ENCODE peak calls at places on chromosome 2, in four cellular contexts. S is myocyte; W is NT2/D1; N is activated effector memory CD4-positive, alpha-beta T cell treated with Interleukin-2 at 50 U/mL for 16 hours. O is an unnamed sample.

GRCh38 chr2:240626531-240627300 is 1.4 kb downstream of the GPR35 start:
- DNase-seq in S (no peak), W (no peak), N (no peak), O (no peak)

GRCh38 chr2:132859550-132859949 is 189.5 kb upstream of the LYPD1 start:
- DNase-seq in S (no peak), W (no peak), N (no peak), O (no peak)

GRCh38 chr2:84991404-84992151 is 20.6 kb downstream of the KCMF1 start:
- DNase-seq in S (no peak), W (no peak), N (no peak), O (no peak)

GRCh38 chr2:151228847-151229497 is 32.7 kb downstream of the RBM43 start:
- DNase-seq in S (no peak), W (no peak), N (no peak), O (no peak)

GRCh38 chr2:104900608-104901007 is 46.7 kb downstream of the POU3F3 start:
- DNase-seq in S (no peak), W (no peak), N (no peak), O (no peak)

GRCh38 chr2:42874838-42875801 is 82.7 kb upstream of the HAAO start:
- DNase-seq in S (no peak), W (no peak), N (no peak), O (no peak)

GRCh38 chr2:239881031-239881471 is 144.1 kb downstream of the NDUFA10 start:
- DNase-seq in S (no peak), W (no peak), N (no peak), O (no peak)

GRCh38 chr2:149160701-149161217 is 122.3 kb downstream of the LYPD6B start:
- DNase-seq in S (peak), W (no peak), N (peak), O (peak)

GRCh38 chr2:149787206-149787605 is 199.6 kb upstream of the MMADHC start:
- DNase-seq in S (peak), W (no peak), N (no peak), O (no peak)

GRCh38 chr2:165499131-165499530 is 29.6 kb downstream of the CSRNP3 start:
- DNase-seq in S (no peak), W (no peak), N (no peak), O (no peak)

GRCh38 chr2:74497777-74498499 is 1.5 kb downstream of the LBX2 start:
- DNase-seq in S (peak), W (no peak), N (no peak), O (no peak)

GRCh38 chr2:238963164-238963969 is 115.5 kb downstream of the TWIST2 start:
- DNase-seq in S (no peak), W (peak), N (no peak), O (no peak)

GRCh38 chr2:46342566-46343315 is 45.5 kb downstream of the EPAS1 start:
- DNase-seq in S (no peak), W (no peak), N (no peak), O (no peak)

GRCh38 chr2:161045726-161046125 is 114.5 kb upstream of the TANK start:
- DNase-seq in S (no peak), W (no peak), N (no peak), O (no peak)

GRCh38 chr2:165238295-165238694 is 919 bp upstream of the SCN2A start:
- DNase-seq in S (peak), W (no peak), N (no peak), O (peak)

GRCh38 chr2:105490956-105491355 is 92.1 kb upstream of the FHL2 start:
- DNase-seq in S (no peak), W (no peak), N (no peak), O (no peak)

GRCh38 chr2:184692137-184692734 is 93.9 kb downstream of the ZNF804A start:
- DNase-seq in S (no peak), W (no peak), N (no peak), O (peak)

GRCh38 chr2:23606968-23607367 is 222.0 kb downstream of the KLHL29 start:
- DNase-seq in S (peak), W (no peak), N (no peak), O (no peak)

GRCh38 chr2:129901754-129902415 is 77.6 kb upstream of the RAB6C start:
- DNase-seq in S (no peak), W (no peak), N (no peak), O (no peak)

GRCh38 chr2:88669371-88670214 is 21.9 kb upstream of the RPIA start:
- DNase-seq in S (peak), W (no peak), N (no peak), O (peak)

GRCh38 chr2:34806396-34806795 is 1207.3 kb upstream of the FAM98A start:
- DNase-seq in S (no peak), W (no peak), N (no peak), O (no peak)

GRCh38 chr2:7015007-7015950 is 98.1 kb downstream of the RNF144A start:
- DNase-seq in S (no peak), W (no peak), N (no peak), O (no peak)

GRCh38 chr2:64179582-64180321 is 35.5 kb upstream of the PELI1 start:
- DNase-seq in S (no peak), W (no peak), N (no peak), O (no peak)

GRCh38 chr2:8412586-8412985 is 269.3 kb upstream of the ID2 start:
- DNase-seq in S (peak), W (no peak), N (no peak), O (no peak)

O was measured in NAMALWA.